ENCODE peak calls at places on chromosomes 16 and 17, in eight cellular contexts. H, P, U, K, O, J, D and G are unnamed samples.

GRCh38 chr17:16925461-16926060 is 46.4 kb downstream of the TNFRSF13B start:
- DNase-seq in U (no peak), H (no peak), D (no peak), P (no peak), J (no peak), K (no peak), O (peak; percentile 9), G (no peak)

GRCh38 chr16:8798174-8798527 is 512 bp downstream of the PMM2 start:
- DNase-seq in P (no peak), O (no peak), K (no peak), J (no peak), H (no peak), D (no peak), U (peak; percentile 37), G (peak; percentile 40)

GRCh38 chr16:55280622-55281021 is 43.4 kb upstream of the IRX6 start:
- DNase-seq in U (peak; percentile 64), K (no peak), J (no peak), O (no peak), P (peak; percentile 34), D (no peak), H (no peak), G (no peak)

GRCh38 chr17:27455569-27455913 is 707 bp upstream of the KSR1 start:
- DNase-seq in J (no peak), P (no peak), K (no peak), O (no peak), U (no peak), D (no peak), H (no peak), G (no peak)

GRCh38 chr17:29195465-29196081 is 15.4 kb upstream of the MYO18A start:
- DNase-seq in J (no peak), U (no peak), K (peak; percentile 52), O (no peak), H (peak; percentile 100), P (no peak), D (no peak), G (peak; percentile 64)

GRCh38 chr17:18262641-18263040 is 2.2 kb downstream of the MIEF2 start:
- DNase-seq in P (no peak), D (no peak), O (peak; percentile 58), K (no peak), U (no peak), H (no peak), J (no peak), G (no peak)

GRCh38 chr16:66444049-66444481 is 17.0 kb downstream of the BEAN1 start:
- DNase-seq in D (no peak), K (no peak), J (no peak), H (no peak), O (no peak), U (no peak), P (no peak), G (peak; percentile 31)

GRCh38 chr17:60421273-60422161 is 772 bp upstream of the CHCT1 start:
- DNase-seq in J (peak; percentile 38), K (peak; percentile 77), U (peak; percentile 59), O (peak; percentile 68), H (peak; percentile 82), P (no peak), D (peak; percentile 68), G (peak; percentile 56)

GRCh38 chr17:66025551-66025950 is 166.4 kb downstream of the CEP112 start:
- DNase-seq in O (no peak), K (no peak), D (no peak), H (no peak), U (no peak), P (no peak), J (no peak), G (no peak)

GRCh38 chr17:57886020-57886419 is 36.2 kb upstream of the MRPS23 start:
- DNase-seq in K (no peak), D (no peak), U (no peak), H (no peak), O (no peak), J (no peak), P (no peak), G (no peak)

GRCh38 chr17:80916246-80916645 is 75.4 kb upstream of the CHMP6 start:
- DNase-seq in J (no peak), K (no peak), D (no peak), U (no peak), H (no peak), P (no peak), O (no peak), G (no peak)

GRCh38 chr16:88023786-88024185 is 72.6 kb downstream of the BANP start:
- DNase-seq in H (no peak), P (no peak), O (no peak), J (no peak), D (no peak), U (no peak), K (no peak), G (no peak)

GRCh38 chr17:45438931-45439610 is 6.4 kb upstream of the ARHGAP27 start:
- DNase-seq in K (no peak), H (no peak), P (no peak), U (no peak), O (no peak), D (no peak), J (no peak), G (no peak)

GRCh38 chr16:14549789-14550153 is 80.3 kb downstream of the PARN start:
- DNase-seq in J (no peak), O (no peak), H (no peak), K (no peak), D (no peak), U (no peak), P (no peak), G (no peak)

GRCh38 chr17:78227455-78227916 is 3.9 kb upstream of the TMEM235 start:
- DNase-seq in H (no peak), P (no peak), O (no peak), J (no peak), U (no peak), K (peak; percentile 85), D (no peak), G (peak; percentile 46)

GRCh38 chr17:39904990-39905288 is 13.5 kb downstream of the GSDMB start:
- DNase-seq in O (no peak), H (no peak), K (no peak), D (no peak), P (no peak), J (no peak), U (no peak), G (no peak)

GRCh38 chr17:80866050-80866793 is 125.4 kb upstream of the CHMP6 start:
- DNase-seq in P (peak; percentile 30), D (peak; percentile 50), U (peak; percentile 49), K (peak; percentile 75), O (peak; percentile 59), J (no peak), H (peak; percentile 56), G (peak; percentile 64)

GRCh38 chr17:70091681-70092080 is 16.7 kb downstream of the KCNJ16 start:
- DNase-seq in J (no peak), O (no peak), D (no peak), U (peak; percentile 39), P (no peak), H (no peak), K (no peak), G (peak; percentile 15)

GRCh38 chr17:27800522-27800921 is at the start of gene NOS2:
- DNase-seq in P (no peak), J (no peak), U (no peak), D (no peak), O (no peak), H (no peak), K (no peak), G (no peak)

GRCh38 chr16:4917117-4917516 is 19.8 kb downstream of the PPL start:
- DNase-seq in J (no peak), K (no peak), D (no peak), O (no peak), U (peak; percentile 57), H (no peak), P (no peak), G (peak; percentile 57)

GRCh38 chr17:19369846-19370492 is 7.4 kb upstream of the B9D1 start:
- DNase-seq in J (no peak), O (peak; percentile 49), D (no peak), U (no peak), H (no peak), P (no peak), K (no peak), G (no peak)

GRCh38 chr17:78878871-78879270 is 24.1 kb downstream of the CEP295NL start:
- DNase-seq in U (no peak), J (no peak), P (no peak), H (no peak), O (no peak), D (no peak), K (no peak), G (no peak)

GRCh38 chr17:38441429-38442061 is 13.3 kb downstream of the ARHGAP23 start:
- DNase-seq in K (no peak), P (no peak), J (no peak), D (no peak), O (peak; percentile 53), H (no peak), U (no peak), G (no peak)

GRCh38 chr17:36525113-36525512 is 9.6 kb downstream of the MYO19 start:
- DNase-seq in H (no peak), K (no peak), U (no peak), P (no peak), D (no peak), J (no peak), O (no peak), G (peak; percentile 41)

GRCh38 chr17:46140645-46141197 is 52.5 kb downstream of the KANSL1 start:
- DNase-seq in K (no peak), U (no peak), J (no peak), D (no peak), O (no peak), H (no peak), P (no peak), G (no peak)

GRCh38 chr16:70747703-70748631 is 53.0 kb downstream of the VAC14 start:
- DNase-seq in O (no peak), P (no peak), K (no peak), D (no peak), H (no peak), J (no peak), U (no peak), G (peak; percentile 78)

GRCh38 chr17:77916284-77916683 is 42.2 kb upstream of the TNRC6C start:
- DNase-seq in O (no peak), U (no peak), D (no peak), H (no peak), P (no peak), J (no peak), K (no peak), G (no peak)

GRCh38 chr17:55794681-55795080 is 43.8 kb downstream of the PCTP start:
- DNase-seq in J (no peak), K (no peak), D (peak; percentile 45), H (no peak), P (no peak), U (no peak), O (no peak), G (peak; percentile 23)

GRCh38 chr17:14341866-14342265 is 41.0 kb downstream of the HS3ST3B1 start:
- DNase-seq in O (no peak), P (no peak), J (no peak), K (no peak), H (no peak), U (no peak), D (no peak), G (no peak)

GRCh38 chr16:81618661-81619060 is 160.4 kb upstream of the PLCG2 start:
- DNase-seq in H (no peak), D (no peak), K (peak; percentile 77), O (no peak), P (no peak), J (no peak), U (no peak), G (no peak)